ENCODE peak calls at places on chromosomes 12 and 14, in seven cellular contexts. One of them, this sample, is unnamed.

GRCh38 chr12:56317675-56318074 is 1.9 kb upstream of the CNPY2 start:
- DNase-seq in PC-9: no peak
- DNase-seq in lung: no peak
- DNase-seq in CD4-positive, CD25-positive, alpha-beta regulatory T cell: no peak
- DNase-seq in A549: no peak
- DNase-seq in CD8-positive, alpha-beta memory T cell: no peak
- DNase-seq in naive thymus-derived CD4-positive, alpha-beta T cell: no peak
- DNase-seq in this sample: no peak

GRCh38 chr14:73263606-73264005 is 26.3 kb downstream of the PAPLN start:
- DNase-seq in PC-9: no peak
- DNase-seq in lung: no peak
- DNase-seq in CD4-positive, CD25-positive, alpha-beta regulatory T cell: no peak
- DNase-seq in A549: no peak
- DNase-seq in CD8-positive, alpha-beta memory T cell: no peak
- DNase-seq in naive thymus-derived CD4-positive, alpha-beta T cell: no peak
- DNase-seq in this sample: no peak

GRCh38 chr12:44847403-44847802 is 28.7 kb downstream of the NELL2 start:
- DNase-seq in PC-9: no peak
- DNase-seq in lung: no peak
- DNase-seq in CD4-positive, CD25-positive, alpha-beta regulatory T cell: no peak
- DNase-seq in A549: no peak
- DNase-seq in CD8-positive, alpha-beta memory T cell: no peak
- DNase-seq in naive thymus-derived CD4-positive, alpha-beta T cell: no peak
- DNase-seq in this sample: no peak

GRCh38 chr12:41663487-41664258 is 475.6 kb downstream of the PDZRN4 start:
- DNase-seq in PC-9: no peak
- DNase-seq in lung: no peak
- DNase-seq in CD4-positive, CD25-positive, alpha-beta regulatory T cell: no peak
- DNase-seq in A549: peak; percentile 39
- DNase-seq in CD8-positive, alpha-beta memory T cell: no peak
- DNase-seq in naive thymus-derived CD4-positive, alpha-beta T cell: no peak
- DNase-seq in this sample: no peak

GRCh38 chr14:100755649-100756048 is 29.0 kb downstream of the DLK1 start:
- DNase-seq in PC-9: no peak
- DNase-seq in lung: no peak
- DNase-seq in CD4-positive, CD25-positive, alpha-beta regulatory T cell: no peak
- DNase-seq in A549: no peak
- DNase-seq in CD8-positive, alpha-beta memory T cell: no peak
- DNase-seq in naive thymus-derived CD4-positive, alpha-beta T cell: no peak
- DNase-seq in this sample: peak; percentile 45

GRCh38 chr12:63846249-63846967 is 1.9 kb downstream of the SRGAP1 start:
- DNase-seq in PC-9: no peak
- DNase-seq in lung: no peak
- DNase-seq in CD4-positive, CD25-positive, alpha-beta regulatory T cell: no peak
- DNase-seq in A549: peak; percentile 60
- DNase-seq in CD8-positive, alpha-beta memory T cell: no peak
- DNase-seq in naive thymus-derived CD4-positive, alpha-beta T cell: no peak
- DNase-seq in this sample: no peak

GRCh38 chr12:39037115-39037514 is 131.7 kb upstream of the CPNE8 start:
- DNase-seq in PC-9: no peak
- DNase-seq in lung: no peak
- DNase-seq in CD4-positive, CD25-positive, alpha-beta regulatory T cell: no peak
- DNase-seq in A549: no peak
- DNase-seq in CD8-positive, alpha-beta memory T cell: no peak
- DNase-seq in naive thymus-derived CD4-positive, alpha-beta T cell: no peak
- DNase-seq in this sample: no peak

GRCh38 chr12:30694412-30694955 is 1.2 kb downstream of the IPO8 start:
- DNase-seq in PC-9: no peak
- DNase-seq in lung: no peak
- DNase-seq in CD4-positive, CD25-positive, alpha-beta regulatory T cell: no peak
- DNase-seq in A549: peak; percentile 7
- DNase-seq in CD8-positive, alpha-beta memory T cell: no peak
- DNase-seq in naive thymus-derived CD4-positive, alpha-beta T cell: no peak
- DNase-seq in this sample: no peak

GRCh38 chr12:6450091-6450868 is 1.6 kb upstream of the TAPBPL start:
- DNase-seq in PC-9: no peak
- DNase-seq in lung: no peak
- DNase-seq in CD4-positive, CD25-positive, alpha-beta regulatory T cell: no peak
- DNase-seq in A549: no peak
- DNase-seq in CD8-positive, alpha-beta memory T cell: no peak
- DNase-seq in naive thymus-derived CD4-positive, alpha-beta T cell: no peak
- DNase-seq in this sample: no peak

GRCh38 chr14:65304963-65305362 is 107.6 kb upstream of the FUT8 start:
- DNase-seq in PC-9: no peak
- DNase-seq in lung: no peak
- DNase-seq in CD4-positive, CD25-positive, alpha-beta regulatory T cell: no peak
- DNase-seq in A549: no peak
- DNase-seq in CD8-positive, alpha-beta memory T cell: no peak
- DNase-seq in naive thymus-derived CD4-positive, alpha-beta T cell: no peak
- DNase-seq in this sample: no peak

GRCh38 chr12:113831016-113831415 is 135.1 kb downstream of the RBM19 start:
- DNase-seq in PC-9: peak; percentile 15
- DNase-seq in lung: no peak
- DNase-seq in CD4-positive, CD25-positive, alpha-beta regulatory T cell: no peak
- DNase-seq in A549: no peak
- DNase-seq in CD8-positive, alpha-beta memory T cell: no peak
- DNase-seq in naive thymus-derived CD4-positive, alpha-beta T cell: no peak
- DNase-seq in this sample: no peak

GRCh38 chr12:8081921-8082577 is at the start of gene NECAP1:
- DNase-seq in PC-9: peak; percentile 93
- DNase-seq in lung: peak; percentile 97
- DNase-seq in CD4-positive, CD25-positive, alpha-beta regulatory T cell: peak; percentile 97
- DNase-seq in A549: peak; percentile 98
- DNase-seq in CD8-positive, alpha-beta memory T cell: peak; percentile 97
- DNase-seq in naive thymus-derived CD4-positive, alpha-beta T cell: peak; percentile 97
- DNase-seq in this sample: peak; percentile 72

GRCh38 chr14:37969511-37969979 is 238.2 kb upstream of the SSTR1 start:
- DNase-seq in PC-9: no peak
- DNase-seq in lung: no peak
- DNase-seq in CD4-positive, CD25-positive, alpha-beta regulatory T cell: no peak
- DNase-seq in A549: no peak
- DNase-seq in CD8-positive, alpha-beta memory T cell: no peak
- DNase-seq in naive thymus-derived CD4-positive, alpha-beta T cell: no peak
- DNase-seq in this sample: no peak

GRCh38 chr14:33959692-33960151 is 8.8 kb upstream of the EGLN3 start:
- DNase-seq in PC-9: no peak
- DNase-seq in lung: no peak
- DNase-seq in CD4-positive, CD25-positive, alpha-beta regulatory T cell: no peak
- DNase-seq in A549: no peak
- DNase-seq in CD8-positive, alpha-beta memory T cell: no peak
- DNase-seq in naive thymus-derived CD4-positive, alpha-beta T cell: no peak
- DNase-seq in this sample: no peak

GRCh38 chr12:48061943-48062719 is 43.7 kb downstream of the SENP1 start:
- DNase-seq in PC-9: no peak
- DNase-seq in lung: no peak
- DNase-seq in CD4-positive, CD25-positive, alpha-beta regulatory T cell: no peak
- DNase-seq in A549: no peak
- DNase-seq in CD8-positive, alpha-beta memory T cell: no peak
- DNase-seq in naive thymus-derived CD4-positive, alpha-beta T cell: no peak
- DNase-seq in this sample: no peak

GRCh38 chr12:27493260-27493935 is 30.6 kb upstream of the PPFIBP1 start:
- DNase-seq in PC-9: no peak
- DNase-seq in lung: no peak
- DNase-seq in CD4-positive, CD25-positive, alpha-beta regulatory T cell: no peak
- DNase-seq in A549: peak; percentile 25
- DNase-seq in CD8-positive, alpha-beta memory T cell: no peak
- DNase-seq in naive thymus-derived CD4-positive, alpha-beta T cell: no peak
- DNase-seq in this sample: no peak

GRCh38 chr12:53623986-53624385 is 2.2 kb downstream of the ATF7 start:
- DNase-seq in PC-9: no peak
- DNase-seq in lung: no peak
- DNase-seq in CD4-positive, CD25-positive, alpha-beta regulatory T cell: no peak
- DNase-seq in A549: no peak
- DNase-seq in CD8-positive, alpha-beta memory T cell: no peak
- DNase-seq in naive thymus-derived CD4-positive, alpha-beta T cell: no peak
- DNase-seq in this sample: no peak

GRCh38 chr12:52229836-52230343 is 3.2 kb upstream of the KRT7 start:
- DNase-seq in PC-9: no peak
- DNase-seq in lung: no peak
- DNase-seq in CD4-positive, CD25-positive, alpha-beta regulatory T cell: no peak
- DNase-seq in A549: no peak
- DNase-seq in CD8-positive, alpha-beta memory T cell: no peak
- DNase-seq in naive thymus-derived CD4-positive, alpha-beta T cell: no peak
- DNase-seq in this sample: no peak

GRCh38 chr12:52232233-52232915 is 669 bp upstream of the KRT7 start:
- DNase-seq in PC-9: no peak
- DNase-seq in lung: no peak
- DNase-seq in CD4-positive, CD25-positive, alpha-beta regulatory T cell: no peak
- DNase-seq in A549: no peak
- DNase-seq in CD8-positive, alpha-beta memory T cell: no peak
- DNase-seq in naive thymus-derived CD4-positive, alpha-beta T cell: no peak
- DNase-seq in this sample: no peak

GRCh38 chr12:52228931-52229330 is 4.1 kb upstream of the KRT7 start:
- DNase-seq in PC-9: no peak
- DNase-seq in lung: no peak
- DNase-seq in CD4-positive, CD25-positive, alpha-beta regulatory T cell: no peak
- DNase-seq in A549: no peak
- DNase-seq in CD8-positive, alpha-beta memory T cell: no peak
- DNase-seq in naive thymus-derived CD4-positive, alpha-beta T cell: no peak
- DNase-seq in this sample: no peak

GRCh38 chr12:52231305-52232232 is 1.5 kb upstream of the KRT7 start:
- DNase-seq in PC-9: peak; percentile 86
- DNase-seq in lung: peak; percentile 77
- DNase-seq in CD4-positive, CD25-positive, alpha-beta regulatory T cell: no peak
- DNase-seq in A549: peak; percentile 58
- DNase-seq in CD8-positive, alpha-beta memory T cell: no peak
- DNase-seq in naive thymus-derived CD4-positive, alpha-beta T cell: no peak
- DNase-seq in this sample: no peak

GRCh38 chr12:52230364-52231281 is 2.4 kb upstream of the KRT7 start:
- DNase-seq in PC-9: peak; percentile 85
- DNase-seq in lung: peak; percentile 84
- DNase-seq in CD4-positive, CD25-positive, alpha-beta regulatory T cell: no peak
- DNase-seq in A549: peak; percentile 76
- DNase-seq in CD8-positive, alpha-beta memory T cell: no peak
- DNase-seq in naive thymus-derived CD4-positive, alpha-beta T cell: no peak
- DNase-seq in this sample: no peak
- H3K27ac ChIP-seq in PC-9: peak overlapping the region; percentile 97
- H3K27ac ChIP-seq in lung: no peak overlapping the region
- H3K27ac ChIP-seq in CD4-positive, CD25-positive, alpha-beta regulatory T cell: no peak overlapping the region
- H3K27ac ChIP-seq in A549: peak overlapping the region; percentile 97
- H3K27ac ChIP-seq in CD8-positive, alpha-beta memory T cell: no peak overlapping the region
- H3K27ac ChIP-seq in naive thymus-derived CD4-positive, alpha-beta T cell: no peak overlapping the region
- H3K27ac ChIP-seq in this sample: peak overlapping the region; percentile 98

GRCh38 chr12:117096643-117097042 is 2.6 kb downstream of the TESC start:
- DNase-seq in PC-9: no peak
- DNase-seq in lung: no peak
- DNase-seq in CD4-positive, CD25-positive, alpha-beta regulatory T cell: no peak
- DNase-seq in A549: no peak
- DNase-seq in CD8-positive, alpha-beta memory T cell: no peak
- DNase-seq in naive thymus-derived CD4-positive, alpha-beta T cell: no peak
- DNase-seq in this sample: no peak
- H3K27ac ChIP-seq in PC-9: no peak overlapping the region
- H3K27ac ChIP-seq in lung: no peak overlapping the region
- H3K27ac ChIP-seq in CD4-positive, CD25-positive, alpha-beta regulatory T cell: no peak overlapping the region
- H3K27ac ChIP-seq in A549: no peak overlapping the region
- H3K27ac ChIP-seq in CD8-positive, alpha-beta memory T cell: no peak overlapping the region
- H3K27ac ChIP-seq in naive thymus-derived CD4-positive, alpha-beta T cell: no peak overlapping the region
- H3K27ac ChIP-seq in this sample: no peak overlapping the region

GRCh38 chr12:111754671-111755070 is 12.1 kb upstream of the ALDH2 start:
- DNase-seq in PC-9: no peak
- DNase-seq in lung: no peak
- DNase-seq in CD4-positive, CD25-positive, alpha-beta regulatory T cell: no peak
- DNase-seq in A549: no peak
- DNase-seq in CD8-positive, alpha-beta memory T cell: no peak
- DNase-seq in naive thymus-derived CD4-positive, alpha-beta T cell: no peak
- DNase-seq in this sample: no peak

GRCh38 chr12:111757361-111758119 is 9.2 kb upstream of the ALDH2 start:
- DNase-seq in PC-9: no peak
- DNase-seq in lung: peak; percentile 49
- DNase-seq in CD4-positive, CD25-positive, alpha-beta regulatory T cell: no peak
- DNase-seq in A549: no peak
- DNase-seq in CD8-positive, alpha-beta memory T cell: no peak
- DNase-seq in naive thymus-derived CD4-positive, alpha-beta T cell: no peak
- DNase-seq in this sample: no peak

GRCh38 chr12:111756196-111756595 is 10.5 kb upstream of the ALDH2 start:
- DNase-seq in PC-9: no peak
- DNase-seq in lung: no peak
- DNase-seq in CD4-positive, CD25-positive, alpha-beta regulatory T cell: no peak
- DNase-seq in A549: no peak
- DNase-seq in CD8-positive, alpha-beta memory T cell: no peak
- DNase-seq in naive thymus-derived CD4-positive, alpha-beta T cell: no peak
- DNase-seq in this sample: no peak

GRCh38 chr12:111758120-111758561 is 8.6 kb upstream of the ALDH2 start:
- DNase-seq in PC-9: peak; percentile 46
- DNase-seq in lung: peak; percentile 47
- DNase-seq in CD4-positive, CD25-positive, alpha-beta regulatory T cell: no peak
- DNase-seq in A549: no peak
- DNase-seq in CD8-positive, alpha-beta memory T cell: no peak
- DNase-seq in naive thymus-derived CD4-positive, alpha-beta T cell: no peak
- DNase-seq in this sample: no peak

DNA sequence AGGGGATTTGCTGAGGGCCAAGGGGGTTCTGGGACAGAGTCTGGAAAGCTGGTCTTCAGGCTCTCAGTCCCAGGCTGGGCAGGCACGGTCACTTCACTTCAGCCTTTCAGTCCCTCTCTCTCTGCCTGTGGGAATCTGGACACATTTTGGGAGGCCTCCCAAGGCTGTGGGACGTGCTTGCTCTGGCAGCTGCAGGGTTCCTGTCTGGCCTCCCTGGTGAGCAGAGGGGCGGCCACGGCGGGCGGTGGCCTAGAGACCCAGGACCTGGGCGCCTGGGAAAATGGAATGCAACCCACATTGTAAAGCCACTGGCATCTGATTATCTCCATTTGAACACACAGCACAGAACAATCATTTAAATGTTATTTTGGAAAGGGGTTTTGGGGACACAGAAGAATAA is 10.1 kb upstream of the ALDH2 start:
- DNase-seq in PC-9: no peak
- DNase-seq in lung: no peak
- DNase-seq in CD4-positive, CD25-positive, alpha-beta regulatory T cell: no peak
- DNase-seq in A549: no peak
- DNase-seq in CD8-positive, alpha-beta memory T cell: no peak
- DNase-seq in naive thymus-derived CD4-positive, alpha-beta T cell: no peak
- DNase-seq in this sample: no peak
- H3K27ac ChIP-seq in PC-9: no peak overlapping the region
- H3K27ac ChIP-seq in lung: peak overlapping the region; percentile 24
- H3K27ac ChIP-seq in CD4-positive, CD25-positive, alpha-beta regulatory T cell: no peak overlapping the region
- H3K27ac ChIP-seq in A549: no peak overlapping the region
- H3K27ac ChIP-seq in CD8-positive, alpha-beta memory T cell: no peak overlapping the region
- H3K27ac ChIP-seq in naive thymus-derived CD4-positive, alpha-beta T cell: no peak overlapping the region
- H3K27ac ChIP-seq in this sample: no peak overlapping the region

GRCh38 chr12:57739914-57740538 is 1.5 kb upstream of the AGAP2 start:
- DNase-seq in PC-9: no peak
- DNase-seq in lung: no peak
- DNase-seq in CD4-positive, CD25-positive, alpha-beta regulatory T cell: no peak
- DNase-seq in A549: no peak
- DNase-seq in CD8-positive, alpha-beta memory T cell: no peak
- DNase-seq in naive thymus-derived CD4-positive, alpha-beta T cell: no peak
- DNase-seq in this sample: no peak

GRCh38 chr12:57738142-57738474 is 434 bp downstream of the AGAP2 start:
- DNase-seq in PC-9: no peak
- DNase-seq in lung: no peak
- DNase-seq in CD4-positive, CD25-positive, alpha-beta regulatory T cell: no peak
- DNase-seq in A549: no peak
- DNase-seq in CD8-positive, alpha-beta memory T cell: no peak
- DNase-seq in naive thymus-derived CD4-positive, alpha-beta T cell: no peak
- DNase-seq in this sample: no peak

GRCh38 chr12:57737467-57738141 is 938 bp downstream of the AGAP2 start:
- DNase-seq in PC-9: no peak
- DNase-seq in lung: no peak
- DNase-seq in CD4-positive, CD25-positive, alpha-beta regulatory T cell: no peak
- DNase-seq in A549: no peak
- DNase-seq in CD8-positive, alpha-beta memory T cell: no peak
- DNase-seq in naive thymus-derived CD4-positive, alpha-beta T cell: no peak
- DNase-seq in this sample: no peak

GRCh38 chr12:57739387-57739786 is 845 bp upstream of the AGAP2 start:
- DNase-seq in PC-9: no peak
- DNase-seq in lung: no peak
- DNase-seq in CD4-positive, CD25-positive, alpha-beta regulatory T cell: no peak
- DNase-seq in A549: no peak
- DNase-seq in CD8-positive, alpha-beta memory T cell: no peak
- DNase-seq in naive thymus-derived CD4-positive, alpha-beta T cell: no peak
- DNase-seq in this sample: no peak

GRCh38 chr12:57738661-57739237 is at the start of gene AGAP2:
- DNase-seq in PC-9: no peak
- DNase-seq in lung: no peak
- DNase-seq in CD4-positive, CD25-positive, alpha-beta regulatory T cell: no peak
- DNase-seq in A549: no peak
- DNase-seq in CD8-positive, alpha-beta memory T cell: no peak
- DNase-seq in naive thymus-derived CD4-positive, alpha-beta T cell: no peak
- DNase-seq in this sample: no peak
- H3K27ac ChIP-seq in PC-9: no peak within 1 kb of the TSS
- H3K27ac ChIP-seq in lung: no peak within 1 kb of the TSS
- H3K27ac ChIP-seq in CD4-positive, CD25-positive, alpha-beta regulatory T cell: peak within 1 kb of the TSS; percentile 88
- H3K27ac ChIP-seq in A549: peak within 1 kb of the TSS; percentile 49
- H3K27ac ChIP-seq in CD8-positive, alpha-beta memory T cell: peak within 1 kb of the TSS; percentile 95
- H3K27ac ChIP-seq in naive thymus-derived CD4-positive, alpha-beta T cell: peak within 1 kb of the TSS; percentile 91
- H3K27ac ChIP-seq in this sample: no peak within 1 kb of the TSS